ENCODE peak calls at places on chromosomes 16 and 17, in seven cellular contexts. V is nucleus accumbens; M is NCI-H524; O is heart left ventricle; X is M059J; S is activated T-cell treated with anti-CD3 and anti-CD28 coated beads, Interleukin-2, amount 50 U/mL, for 72 hours; I is stimulated activated CD4-positive, alpha-beta T cell treated with anti-CD3 and anti-CD28 coated beads, Interleukin-2, amount 100 ng/mL, for 24 hours. Z is an unnamed sample.

GRCh38 chr16:50600582-50601283 is 52.5 kb downstream of the NKD1 start:
- DNase-seq in V (no peak), M (no peak), O (no peak), X (peak; percentile 44), S (no peak), I (no peak), Z (no peak)

GRCh38 chr17:36598951-36599401 is 2.4 kb upstream of the MRM1 start:
- DNase-seq in V (no peak), M (no peak), O (no peak), X (no peak), S (no peak), I (no peak), Z (no peak)

GRCh38 chr17:78001612-78002011 is 43.1 kb downstream of the TNRC6C start:
- DNase-seq in V (no peak), M (no peak), O (no peak), X (no peak), S (no peak), I (no peak), Z (no peak)

GRCh38 chr16:49854227-49855203 is 1.4 kb downstream of the ZNF423 start:
- DNase-seq in V (no peak), M (peak; percentile 48), O (peak; percentile 60), X (no peak), S (peak; percentile 26), I (no peak), Z (no peak)

GRCh38 chr17:17355426-17355825 is 52.3 kb downstream of the NT5M start:
- DNase-seq in V (no peak), M (no peak), O (no peak), X (no peak), S (no peak), I (no peak), Z (peak; percentile 26)

GRCh38 chr17:55440391-55440790 is 18.8 kb upstream of the MMD start:
- DNase-seq in V (no peak), M (peak; percentile 98), O (no peak), X (no peak), S (no peak), I (no peak), Z (no peak)

GRCh38 chr16:30774367-30775130 is 12.4 kb downstream of the RNF40 start:
- DNase-seq in V (no peak), M (no peak), O (peak; percentile 57), X (no peak), S (no peak), I (no peak), Z (no peak)

GRCh38 chr17:7314719-7315569 is at the start of gene GPS2:
- DNase-seq in V (peak; percentile 89), M (peak; percentile 48), O (peak; percentile 94), X (peak; percentile 81), S (peak; percentile 97), I (peak; percentile 93), Z (peak; percentile 97)

GRCh38 chr16:6335072-6335471 is 997.6 kb upstream of the RBFOX1 start:
- DNase-seq in V (no peak), M (peak; percentile 15), O (no peak), X (no peak), S (no peak), I (no peak), Z (peak; percentile 3)

GRCh38 chr17:2024572-2025219 is 438 bp downstream of the RTN4RL1 start:
- DNase-seq in V (no peak), M (no peak), O (no peak), X (peak; percentile 18), S (peak; percentile 16), I (no peak), Z (no peak)

GRCh38 chr17:48627625-48628510 is 1.7 kb upstream of the HOXB9 start:
- DNase-seq in V (no peak), M (no peak), O (no peak), X (no peak), S (no peak), I (no peak), Z (no peak)

GRCh38 chr17:64084086-64084939 is 45.6 kb downstream of the ERN1 start:
- DNase-seq in V (no peak), M (peak; percentile 85), O (no peak), X (peak; percentile 61), S (no peak), I (no peak), Z (no peak)

GRCh38 chr16:22663389-22664064 is 150.4 kb upstream of the HS3ST2 start:
- DNase-seq in V (no peak), M (no peak), O (no peak), X (no peak), S (no peak), I (no peak), Z (no peak)

GRCh38 chr16:83137326-83137770 is 510.6 kb downstream of the CDH13 start:
- DNase-seq in V (no peak), M (no peak), O (no peak), X (peak; percentile 97), S (peak; percentile 11), I (no peak), Z (no peak)

GRCh38 chr17:31394544-31394943 is 3.1 kb downstream of the RAB11FIP4 start:
- DNase-seq in V (peak; percentile 41), M (no peak), O (peak; percentile 67), X (peak; percentile 33), S (peak; percentile 46), I (peak; percentile 40), Z (peak; percentile 73)

GRCh38 chr17:82367724-82368524 is 3.6 kb upstream of the UTS2R start:
- DNase-seq in V (no peak), M (peak; percentile 10), O (no peak), X (peak; percentile 17), S (no peak), I (no peak), Z (no peak)

GRCh38 chr17:17782425-17783120 is 54.2 kb downstream of the SREBF1 start:
- DNase-seq in V (peak; percentile 82), M (peak; percentile 89), O (peak; percentile 45), X (peak; percentile 31), S (peak; percentile 21), I (no peak), Z (peak; percentile 65)

GRCh38 chr17:40281663-40282062 is 6.0 kb upstream of the CDC6 start:
- DNase-seq in V (no peak), M (no peak), O (no peak), X (peak; percentile 51), S (no peak), I (no peak), Z (no peak)

Z was measured in GM13976.